ENCODE peak calls at places on chromosomes 12 and 14, in four cellular contexts. G is GM12878, K is HCT116, X is H1. M is an unnamed sample.

GRCh38 chr14:55129086-55129427 is at the start of gene LGALS3:
- DNase-seq in G (no peak), K (no peak), X (no peak), M (peak)

GRCh38 chr12:47021298-47021697 is 58.1 kb upstream of the PCED1B start:
- DNase-seq in G (peak), K (peak), X (no peak), M (peak)

GRCh38 chr14:84272290-84272721 is 1257.6 kb upstream of the FLRT2 start:
- DNase-seq in G (no peak), K (no peak), X (no peak), M (no peak)

GRCh38 chr12:131620946-131621681 is 89.8 kb upstream of the SFSWAP start:
- DNase-seq in G (no peak), K (no peak), X (no peak), M (no peak)

GRCh38 chr12:69284131-69284530 is 44.8 kb downstream of the CPSF6 start:
- DNase-seq in G (no peak), K (peak), X (peak), M (peak)

GRCh38 chr14:22159968-22160367 is 429.1 kb downstream of the DAD1 start:
- DNase-seq in G (no peak), K (no peak), X (no peak), M (no peak)

GRCh38 chr14:68261092-68261842 is 441.7 kb downstream of the RAD51B start:
- DNase-seq in G (no peak), K (no peak), X (peak), M (no peak)

GRCh38 chr12:91846466-91847055 is 299.1 kb downstream of the BTG1 start:
- DNase-seq in G (no peak), K (no peak), X (no peak), M (no peak)

GRCh38 chr12:128807161-128807724 is 16.5 kb downstream of the SLC15A4 start:
- DNase-seq in G (no peak), K (no peak), X (no peak), M (no peak)

GRCh38 chr14:60310086-60310684 is 61.2 kb downstream of the PPM1A start:
- DNase-seq in G (no peak), K (no peak), X (no peak), M (no peak)

GRCh38 chr12:128486951-128487350 is 220.0 kb downstream of the TMEM132C start:
- DNase-seq in G (no peak), K (no peak), X (no peak), M (no peak)

GRCh38 chr14:70237710-70238109 is 49.0 kb upstream of the SLC8A3 start:
- DNase-seq in G (no peak), K (no peak), X (no peak), M (no peak)

GRCh38 chr14:71380271-71380670 is 473.0 kb downstream of the PCNX1 start:
- DNase-seq in G (no peak), K (no peak), X (no peak), M (peak)

GRCh38 chr14:105859717-105860614 is 333.6 kb downstream of the TMEM121 start:
- DNase-seq in G (no peak), K (no peak), X (no peak), M (no peak)

GRCh38 chr14:28709571-28710305 is 56.8 kb upstream of the FOXG1 start:
- DNase-seq in G (no peak), K (no peak), X (no peak), M (peak)

GRCh38 chr12:75933136-75933535 is 98.4 kb downstream of the PHLDA1 start:
- DNase-seq in G (no peak), K (peak), X (no peak), M (no peak)

GRCh38 chr14:88937706-88938105 is 113.3 kb downstream of the TTC8 start:
- DNase-seq in G (no peak), K (no peak), X (no peak), M (no peak)

GRCh38 chr12:131737485-131737827 is 26.6 kb downstream of the SFSWAP start:
- DNase-seq in G (no peak), K (no peak), X (no peak), M (no peak)

GRCh38 chr12:2494490-2495192 is 300.1 kb upstream of the FKBP4 start:
- DNase-seq in G (no peak), K (no peak), X (no peak), M (no peak)

GRCh38 chr14:31207287-31207745 is 277 bp downstream of the HECTD1 start:
- DNase-seq in G (no peak), K (no peak), X (no peak), M (no peak)

GRCh38 chr12:119154435-119154818 is 24.3 kb upstream of the HSPB8 start:
- DNase-seq in G (no peak), K (peak), X (peak), M (no peak)

GRCh38 chr14:38111046-38111445 is 96.7 kb upstream of the SSTR1 start:
- DNase-seq in G (no peak), K (no peak), X (no peak), M (no peak)

GRCh38 chr14:94173885-94174621 is at the start of gene PPP4R4:
- DNase-seq in G (no peak), K (peak), X (peak), M (peak)

GRCh38 chr12:132491349-132491663 is 1.4 kb downstream of the FBRSL1 start:
- DNase-seq in G (no peak), K (no peak), X (no peak), M (peak)

GRCh38 chr12:28415755-28416154 is 225.5 kb downstream of the CCDC91 start:
- DNase-seq in G (no peak), K (no peak), X (no peak), M (no peak)

GRCh38 chr14:104851896-104852663 is 13.0 kb upstream of the CEP170B start:
- DNase-seq in G (no peak), K (no peak), X (no peak), M (no peak)

GRCh38 chr14:88551094-88551870 is 3.5 kb downstream of the PTPN21 start:
- DNase-seq in G (no peak), K (peak), X (no peak), M (peak)

GRCh38 chr14:91957876-91958313 is 10.4 kb upstream of the FBLN5 start:
- DNase-seq in G (no peak), K (no peak), X (no peak), M (no peak)
- TF ChIP-seq JUND in G (no peak), K (no peak), X (no peak), M (no peak)

DNA sequence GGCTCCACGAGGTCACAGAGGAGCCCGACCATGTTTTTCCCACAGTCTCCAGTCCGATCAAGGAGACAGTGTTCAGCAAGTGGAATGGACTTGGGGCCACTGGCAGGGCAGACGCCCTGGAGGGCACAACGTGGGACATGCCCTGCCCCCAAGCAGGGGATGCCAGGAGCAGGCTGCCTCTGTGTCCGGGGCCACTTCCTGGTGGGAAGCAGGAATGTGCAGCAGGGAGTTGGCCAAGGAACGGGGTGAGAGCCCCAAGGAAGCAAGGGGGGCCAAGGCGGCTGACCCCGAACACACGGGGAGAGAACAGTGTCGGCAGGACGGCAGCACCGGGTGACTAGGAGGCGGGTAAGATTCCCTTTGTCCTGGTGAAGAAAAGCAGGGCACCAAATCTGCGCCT is 92.6 kb downstream of the CHGA start:
- DNase-seq in G (no peak), K (no peak), X (no peak), M (no peak)
- TF ChIP-seq JUND in G (no peak), K (no peak), X (no peak), M (no peak)

GRCh38 chr12:93777249-93777648 is 100.1 kb downstream of the CRADD start:
- DNase-seq in G (no peak), K (no peak), X (no peak), M (no peak)
- TF ChIP-seq JUND in G (no peak), K (no peak), X (no peak), M (no peak)

GRCh38 chr12:94495458-94496137 is 35.9 kb upstream of the CEP83 start:
- DNase-seq in G (no peak), K (no peak), X (no peak), M (no peak)

GRCh38 chr12:94500831-94501567 is 41.3 kb upstream of the CEP83 start:
- DNase-seq in G (no peak), K (no peak), X (no peak), M (peak)

GRCh38 chr12:94498698-94499097 is 39.0 kb upstream of the CEP83 start:
- DNase-seq in G (no peak), K (no peak), X (no peak), M (no peak)

GRCh38 chr12:94498073-94498472 is 38.4 kb upstream of the CEP83 start:
- DNase-seq in G (no peak), K (no peak), X (no peak), M (peak)
- TF ChIP-seq JUND in G (no peak), K (no peak), X (no peak), M (no peak)